ENCODE peak calls at places on chromosome 21, in four cellular contexts. E, A, V and U are unnamed samples. For H3K27me3, the result is how much of the 10 kb centered on the place peaks cover.

GRCh38 chr21:37257967-37258877 is 8.9 kb downstream of the VPS26C start:
- DNase-seq in E (no peak), A (no peak), V (peak), U (peak)

GRCh38 chr21:26845066-26845749 is at the start of gene ADAMTS1:
- DNase-seq in E (no peak), A (peak), V (peak), U (no peak)

GRCh38 chr21:25254491-25255174 is 352.6 kb downstream of the MRPL39 start:
- DNase-seq in E (no peak), A (no peak), V (no peak), U (no peak)

GRCh38 chr21:27060190-27060589 is 93.3 kb upstream of the ADAMTS5 start:
- DNase-seq in E (no peak), A (no peak), V (no peak), U (no peak)

GRCh38 chr21:38377165-38378093 is 120.6 kb downstream of the KCNJ15 start:
- DNase-seq in E (no peak), A (no peak), V (no peak), U (no peak)

GRCh38 chr21:30268608-30269197 is 14.0 kb downstream of the KRTAP24-1 start:
- DNase-seq in E (peak), A (no peak), V (no peak), U (no peak)

GRCh38 chr21:26933448-26933847 is 33.4 kb downstream of the ADAMTS5 start:
- DNase-seq in E (no peak), A (no peak), V (no peak), U (no peak)

GRCh38 chr21:28235169-28235892 is 757.3 kb downstream of the LTN1 start:
- DNase-seq in E (no peak), A (no peak), V (no peak), U (no peak)

GRCh38 chr21:40795313-40795712 is 51.6 kb downstream of the DSCAM start:
- DNase-seq in E (no peak), A (no peak), V (no peak), U (no peak)

GRCh38 chr21:42565886-42566523 is 52.4 kb downstream of the SLC37A1 start:
- DNase-seq in E (no peak), A (no peak), V (no peak), U (no peak)

GRCh38 chr21:38475519-38475918 is 22.8 kb downstream of the ERG start:
- DNase-seq in E (no peak), A (no peak), V (no peak), U (no peak)

GRCh38 chr21:28832013-28832714 is 160.5 kb downstream of the LTN1 start:
- DNase-seq in E (peak), A (no peak), V (peak), U (no peak)

GRCh38 chr21:29829514-29830255 is 110.1 kb downstream of the GRIK1 start:
- DNase-seq in E (no peak), A (no peak), V (no peak), U (no peak)

GRCh38 chr21:43758132-43758619 is 17.9 kb downstream of the CSTB start:
- DNase-seq in E (no peak), A (no peak), V (no peak), U (no peak)

GRCh38 chr21:41681336-41681801 is 85.5 kb downstream of the RIPK4 start:
- DNase-seq in E (no peak), A (no peak), V (no peak), U (no peak)

GRCh38 chr21:38129711-38130110 is 127.1 kb upstream of the KCNJ15 start:
- DNase-seq in E (no peak), A (no peak), V (no peak), U (no peak)

DNA sequence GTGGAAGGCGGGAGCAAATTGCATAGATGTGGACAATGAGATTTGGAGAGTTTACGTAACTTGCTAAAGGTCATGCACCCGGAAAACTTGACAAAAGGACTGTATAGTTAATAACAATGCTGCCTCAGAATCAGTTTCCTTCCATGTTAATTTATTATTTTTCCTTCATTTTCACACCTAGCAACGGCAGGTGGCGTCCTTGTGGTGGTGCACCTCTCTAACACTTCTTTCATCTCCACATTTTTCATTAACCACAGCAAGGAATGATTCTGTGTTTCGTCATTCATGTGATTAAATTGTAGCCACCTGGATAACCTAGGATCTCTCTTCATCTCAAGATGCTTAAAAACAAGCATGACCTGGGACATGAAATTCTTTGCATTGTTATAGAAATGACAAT is 2133.0 kb downstream of the NCAM2 start:
- DNase-seq in E (peak), A (no peak), V (no peak), U (no peak)
- TF ChIP-seq CBX5 in E (no peak), A (no peak), V (no peak), U (no peak)

DNA sequence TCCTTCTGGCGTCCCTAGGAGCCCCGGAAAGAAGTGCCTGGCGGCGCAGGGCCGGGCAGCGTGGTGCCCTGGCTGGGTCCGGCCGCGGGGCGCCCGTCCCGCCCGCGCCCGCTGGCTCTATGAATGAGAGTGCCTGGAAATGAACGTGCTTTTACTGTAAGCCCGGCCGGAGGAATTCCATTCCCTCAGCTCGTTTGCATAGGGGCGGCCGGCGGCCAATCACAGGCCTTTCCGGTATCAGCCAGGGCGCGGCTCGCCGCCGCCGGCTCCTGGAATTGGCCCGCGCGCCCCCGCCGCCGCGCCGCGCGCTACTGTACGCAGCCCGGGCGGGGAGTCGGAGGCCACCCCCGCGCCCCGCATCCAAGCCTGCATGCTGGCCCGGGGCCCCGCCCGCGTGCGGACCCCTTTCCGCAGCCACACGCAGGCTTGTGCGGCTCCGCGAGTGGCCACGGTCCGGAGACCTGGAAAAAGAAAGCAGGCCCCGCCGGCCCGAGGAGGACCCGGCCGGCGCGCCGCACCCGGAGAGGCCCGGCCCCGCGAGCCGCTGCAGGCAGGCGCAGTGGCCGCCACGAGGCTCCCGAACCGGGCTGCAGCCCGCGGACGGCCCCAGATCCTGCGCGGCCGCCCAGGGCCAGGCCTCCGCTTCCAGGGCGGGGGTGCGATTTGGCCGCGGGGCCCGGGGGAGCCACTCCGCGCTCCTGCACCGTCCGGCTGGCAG is 160.4 kb downstream of the RUNX1 start:
- DNase-seq in E (peak), A (peak), V (peak), U (no peak)
- H3K27me3 ChIP-seq in E (under half), A (half or more), V (under half), U (under half)

GRCh38 chr21:34808569-34809204 is 139.9 kb downstream of the CLIC6 start:
- DNase-seq in E (no peak), A (no peak), V (no peak), U (no peak)

GRCh38 chr21:34809822-34810221 is 141.0 kb downstream of the CLIC6 start:
- DNase-seq in E (no peak), A (no peak), V (no peak), U (no peak)

GRCh38 chr21:34811368-34811767 is 142.6 kb downstream of the CLIC6 start:
- DNase-seq in E (no peak), A (no peak), V (no peak), U (no peak)

GRCh38 chr21:34812510-34813265 is 143.9 kb downstream of the CLIC6 start:
- DNase-seq in E (no peak), A (no peak), V (peak), U (no peak)

DNA sequence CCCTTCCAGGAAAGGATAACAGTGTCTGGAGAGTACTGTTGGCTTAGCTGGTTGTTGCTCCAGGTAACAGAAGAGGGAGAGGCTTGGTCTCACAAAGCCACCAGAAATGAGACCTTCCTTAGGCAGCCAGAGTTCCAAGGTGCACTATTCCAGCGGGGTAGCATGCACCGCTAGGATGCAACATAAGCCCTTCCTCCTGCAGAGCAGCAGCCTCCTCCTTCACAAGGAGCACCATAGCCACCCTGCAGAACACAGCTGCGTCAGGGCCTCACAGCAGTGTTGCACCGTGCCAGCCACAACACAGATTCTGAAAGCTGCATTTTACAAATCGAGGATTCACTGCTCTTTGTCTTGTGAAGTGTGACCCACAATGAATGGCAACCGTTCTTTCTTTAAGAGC is 142.0 kb downstream of the CLIC6 start:
- DNase-seq in E (no peak), A (no peak), V (no peak), U (no peak)
- TF ChIP-seq CBX5 in E (no peak), A (no peak), V (no peak), U (no peak)

GRCh38 chr21:46179708-46180078 is 4.6 kb downstream of the SPATC1L start:
- DNase-seq in E (no peak), A (no peak), V (no peak), U (no peak)
- H3K27me3 ChIP-seq in E (under half), A (under half), V (under half), U (under half)

GRCh38 chr21:35208810-35209517 is 159.9 kb upstream of the RUNX1 start:
- DNase-seq in E (no peak), A (no peak), V (no peak), U (no peak)

GRCh38 chr21:35208117-35208516 is 159.0 kb upstream of the RUNX1 start:
- DNase-seq in E (no peak), A (no peak), V (no peak), U (no peak)

GRCh38 chr21:35206141-35207125 is 157.3 kb upstream of the RUNX1 start:
- DNase-seq in E (peak), A (no peak), V (no peak), U (no peak)

GRCh38 chr21:35204850-35205564 is 155.9 kb upstream of the RUNX1 start:
- DNase-seq in E (peak), A (no peak), V (no peak), U (no peak)

DNA sequence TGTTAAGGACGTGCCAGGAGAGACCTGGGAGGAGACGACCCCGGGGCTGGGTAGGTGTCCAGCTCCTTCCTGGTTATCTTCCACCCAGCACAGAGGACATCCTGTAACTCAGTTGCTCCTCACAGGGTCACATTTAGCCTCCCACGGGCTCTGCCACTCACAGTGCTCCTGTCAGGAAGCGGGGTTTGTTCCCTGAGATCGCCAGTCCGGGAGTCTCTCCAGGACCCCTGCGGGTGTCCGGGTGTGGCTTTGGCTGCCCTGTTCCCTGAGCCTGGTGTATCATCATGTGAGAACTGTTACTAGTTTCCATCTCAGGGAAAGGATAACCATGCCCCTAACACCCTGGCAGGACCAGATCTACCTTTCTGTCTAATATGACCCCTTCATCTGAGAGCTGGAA is 158.2 kb upstream of the RUNX1 start:
- DNase-seq in E (no peak), A (no peak), V (no peak), U (no peak)
- TF ChIP-seq CBX5 in E (no peak), A (no peak), V (no peak), U (no peak)

GRCh38 chr21:31727181-31727580 is 4.7 kb downstream of the SCAF4 start:
- DNase-seq in E (no peak), A (no peak), V (no peak), U (no peak)

GRCh38 chr21:31729622-31730343 is 2.1 kb downstream of the SCAF4 start:
- DNase-seq in E (no peak), A (no peak), V (no peak), U (no peak)

GRCh38 chr21:31728191-31728590 is 3.7 kb downstream of the SCAF4 start:
- DNase-seq in E (no peak), A (no peak), V (no peak), U (no peak)

GRCh38 chr21:31730687-31731111 is 1.2 kb downstream of the SCAF4 start:
- DNase-seq in E (peak), A (peak), V (peak), U (no peak)

GRCh38 chr21:31728952-31729351 is 3.0 kb downstream of the SCAF4 start:
- DNase-seq in E (no peak), A (no peak), V (no peak), U (no peak)
- H3K27me3 ChIP-seq in E (under half), A (under half), V (under half), U (under half)

GRCh38 chr21:33071878-33072306 is 2.0 kb downstream of the OLIG1 start:
- DNase-seq in E (no peak), A (no peak), V (no peak), U (no peak)

GRCh38 chr21:33076600-33077329 is 6.8 kb downstream of the OLIG1 start:
- DNase-seq in E (no peak), A (no peak), V (no peak), U (no peak)

GRCh38 chr21:33075128-33075527 is 5.2 kb downstream of the OLIG1 start:
- DNase-seq in E (no peak), A (no peak), V (no peak), U (no peak)

GRCh38 chr21:33078907-33079582 is 9.1 kb downstream of the OLIG1 start:
- DNase-seq in E (peak), A (no peak), V (peak), U (peak)

DNA sequence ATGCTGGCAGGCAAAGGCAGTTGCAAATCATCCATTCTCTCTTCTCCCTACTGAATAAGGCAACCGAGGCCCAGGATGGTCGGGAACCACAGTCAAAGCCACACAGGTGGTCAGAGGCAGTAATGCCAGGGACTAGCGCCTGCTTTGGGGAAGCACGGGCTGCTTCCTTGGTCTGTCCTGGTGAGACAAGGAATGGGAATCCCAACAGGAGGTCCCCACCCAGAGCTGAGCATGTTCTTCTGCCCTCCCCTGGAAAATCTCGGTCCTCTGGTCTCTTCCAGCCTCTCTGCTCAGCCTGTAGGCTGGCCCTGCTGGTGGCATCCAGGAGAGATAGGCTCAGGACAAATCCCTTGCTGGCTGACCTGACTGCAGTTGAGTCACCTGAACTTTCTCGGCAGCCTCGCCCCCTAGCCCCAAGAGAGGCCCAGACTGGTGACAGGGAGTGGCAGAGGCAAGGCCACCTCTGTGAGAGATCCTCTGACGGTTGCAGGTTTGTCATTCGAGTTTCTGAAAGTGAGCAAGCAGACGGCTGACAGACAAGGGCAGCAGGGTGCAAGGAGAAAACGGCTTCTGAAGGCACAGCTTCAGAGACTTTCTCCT is 5.8 kb downstream of the OLIG1 start:
- DNase-seq in E (no peak), A (no peak), V (no peak), U (no peak)
- TF ChIP-seq CBX5 in E (no peak), A (no peak), V (no peak), U (no peak)

GRCh38 chr21:39671986-39672385 is 59.2 kb downstream of the B3GALT5 start:
- DNase-seq in E (no peak), A (no peak), V (no peak), U (no peak)
- H3K27me3 ChIP-seq in E (under half), A (under half), V (under half), U (under half)